ENCODE peak calls at places on chromosome 18, in four cellular contexts. P is ovary, S is testis, D is sigmoid colon. T is an unnamed sample.
A peak's percentile ranks its signal among the peaks of the same experiment; 100 is the strongest.

GRCh38 chr18:56770097-56770496 is 118.9 kb downstream of the WDR7 start:
- DNase-seq in S (no peak), D (no peak), P (no peak), T (no peak)

GRCh38 chr18:809985-810642 is 1.9 kb downstream of the YES1 start:
- DNase-seq in D (no peak), P (no peak), S (no peak), T (no peak)

GRCh38 chr18:50203801-50204604 is 9.1 kb upstream of the MYO5B start:
- DNase-seq in D (no peak), S (peak; percentile 67), P (no peak), T (no peak)

GRCh38 chr18:24270937-24271380 is 126.7 kb downstream of the OSBPL1A start:
- DNase-seq in P (no peak), D (no peak), S (no peak), T (no peak)

GRCh38 chr18:36758001-36758400 is 70.8 kb downstream of the TPGS2 start:
- DNase-seq in P (no peak), S (no peak), D (no peak), T (no peak)

GRCh38 chr18:39841133-39842041 is 2113.6 kb upstream of the PIK3C3 start:
- DNase-seq in S (peak; percentile 86), D (peak; percentile 78), P (peak; percentile 45), T (no peak)

GRCh38 chr18:24602156-24602555 is 141.7 kb downstream of the HRH4 start:
- DNase-seq in S (no peak), D (no peak), P (no peak), T (no peak)

GRCh38 chr18:22838639-22839487 is 94.3 kb upstream of the RBBP8 start:
- DNase-seq in D (no peak), S (no peak), P (no peak), T (no peak)

GRCh38 chr18:10291568-10291981 is 162.9 kb upstream of the APCDD1 start:
- DNase-seq in D (peak; percentile 76), S (no peak), P (no peak), T (no peak)

GRCh38 chr18:2963048-2963447 is 49.9 kb downstream of the LPIN2 start:
- DNase-seq in P (no peak), D (no peak), S (no peak), T (no peak)

GRCh38 chr18:22183647-22184161 is 14.3 kb downstream of the GATA6 start:
- DNase-seq in P (no peak), D (no peak), S (no peak), T (no peak)

GRCh38 chr18:67924656-67925055 is 408.1 kb upstream of the DSEL start:
- DNase-seq in S (no peak), P (no peak), D (no peak), T (no peak)

GRCh38 chr18:10213526-10213925 is 240.9 kb upstream of the APCDD1 start:
- DNase-seq in P (no peak), D (no peak), S (no peak), T (no peak)

GRCh38 chr18:49959176-49959575 is 145.8 kb upstream of the ACAA2 start:
- DNase-seq in S (no peak), P (no peak), D (no peak), T (no peak)

GRCh38 chr18:10041180-10041579 is 127.4 kb downstream of the VAPA start:
- DNase-seq in P (no peak), S (peak; percentile 82), D (peak; percentile 95), T (no peak)

GRCh38 chr18:32542221-32542798 is 71.6 kb upstream of the GAREM1 start:
- DNase-seq in S (no peak), P (no peak), D (no peak), T (no peak)

GRCh38 chr18:5895886-5896740 is 791 bp upstream of the TMEM200C start:
- DNase-seq in D (peak; percentile 74), P (peak; percentile 48), S (peak; percentile 51), T (no peak)

GRCh38 chr18:79410731-79411613 is 15.2 kb downstream of the NFATC1 start:
- DNase-seq in D (no peak), P (no peak), S (no peak), T (no peak)

GRCh38 chr18:49899647-49900330 is 86.5 kb upstream of the ACAA2 start:
- DNase-seq in P (no peak), D (no peak), S (no peak), T (no peak)

GRCh38 chr18:30683836-30684235 is 358.7 kb downstream of the DSC3 start:
- DNase-seq in P (no peak), D (no peak), S (no peak), T (no peak)

GRCh38 chr18:21853020-21853419 is 112.4 kb downstream of the MIB1 start:
- DNase-seq in P (no peak), D (no peak), S (no peak), T (no peak)

GRCh38 chr18:31741096-31741735 is 19.5 kb downstream of the SLC25A52 start:
- DNase-seq in P (no peak), S (peak; percentile 79), D (no peak), T (no peak)

GRCh38 chr18:51196811-51197660 is 445 bp downstream of the MEX3C start:
- DNase-seq in D (peak; percentile 82), P (peak; percentile 69), S (peak; percentile 34), T (no peak)

GRCh38 chr18:24022141-24022540 is 7.6 kb downstream of the TTC39C start:
- DNase-seq in P (no peak), D (no peak), S (no peak), T (no peak)

GRCh38 chr18:8045160-8045885 is 478.2 kb downstream of the PTPRM start:
- DNase-seq in P (no peak), D (no peak), S (no peak), T (no peak)

GRCh38 chr18:47461977-47462376 is 210.5 kb upstream of the SKOR2 start:
- DNase-seq in S (no peak), D (no peak), P (no peak), T (no peak)

GRCh38 chr18:23740105-23740830 is 51.0 kb downstream of the LAMA3 start:
- DNase-seq in P (no peak), S (no peak), D (no peak), T (no peak)

GRCh38 chr18:79567481-79568147 is 112.0 kb upstream of the CTDP1 start:
- DNase-seq in D (peak; percentile 68), P (no peak), S (no peak), T (no peak)

GRCh38 chr18:57352761-57353136 is 392 bp downstream of the ST8SIA3 start:
- DNase-seq in S (no peak), D (no peak), P (no peak), T (no peak)

GRCh38 chr18:48095726-48096125 is 165.3 kb upstream of the SMAD2 start:
- DNase-seq in D (no peak), P (no peak), S (no peak), T (no peak)

DNA sequence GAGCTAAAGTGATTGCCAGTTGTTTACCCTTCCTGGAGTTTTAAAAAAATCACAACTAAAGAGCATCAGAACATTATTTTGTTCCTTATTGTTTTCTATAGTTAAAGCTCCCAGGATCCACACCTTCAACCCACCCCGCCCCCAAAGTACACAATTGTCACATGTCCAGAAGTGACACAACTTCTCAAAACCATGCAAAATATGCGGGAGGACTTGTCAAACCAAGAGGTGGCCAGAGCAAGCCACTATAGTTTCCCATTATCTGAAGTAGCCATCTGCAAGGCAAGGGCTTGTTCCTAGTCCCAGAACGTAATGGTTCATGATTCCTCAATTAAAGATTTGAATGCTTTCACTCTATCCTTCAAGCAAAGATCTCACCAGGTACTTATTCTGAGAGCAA is 9.9 kb upstream of the INO80C start:
- DNase-seq in D (no peak), S (no peak), P (no peak), T (no peak)
- H3K4me3 ChIP-seq in D (no peak overlapping the region), S (no peak overlapping the region), P (no peak overlapping the region), T (no peak overlapping the region)

DNA sequence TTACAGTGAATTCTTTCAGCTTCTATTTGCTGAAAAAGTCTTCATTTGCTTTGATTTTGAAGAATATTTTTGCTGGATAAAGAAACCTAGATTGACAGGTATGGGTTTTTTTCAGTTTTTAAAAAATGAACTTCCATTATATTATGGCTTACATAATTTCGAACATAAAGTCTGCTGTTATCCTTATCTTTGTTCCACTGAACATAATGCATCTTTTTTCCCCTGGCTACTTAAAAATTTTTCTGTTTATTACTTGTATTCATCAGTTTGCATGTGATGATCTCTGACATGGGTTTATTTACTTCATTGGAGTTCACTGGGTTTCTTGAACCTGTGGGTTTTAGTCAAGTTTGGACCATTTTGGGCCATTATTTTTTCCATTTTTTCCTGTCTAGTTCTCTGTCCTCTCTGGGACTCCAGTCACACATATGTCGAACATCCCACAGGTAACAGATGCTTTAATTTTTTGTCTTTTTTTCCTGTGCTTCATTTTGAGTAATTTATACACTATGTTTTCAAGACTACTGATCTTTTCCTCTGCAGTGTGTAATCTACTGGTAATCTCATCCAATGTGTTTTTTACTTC is 33.1 kb downstream of the SEC11C start:
- DNase-seq in D (no peak), P (no peak), S (no peak), T (no peak)
- H3K9me3 ChIP-seq in D (no peaks in the 10 kb centered on the region), P (no peaks in the 10 kb centered on the region), S (no peaks in the 10 kb centered on the region), T (peaks cover 22% of the 10 kb centered on the region)

GRCh38 chr18:74597662-74598349 is at the start of gene ZNF407:
- DNase-seq in D (peak; percentile 93), P (peak; percentile 88), S (peak; percentile 91), T (peak; percentile 56)
- TF ChIP-seq POLR2A in D (no peak), P (peak; percentile 43), S (no peak), T (no peak)

DNA sequence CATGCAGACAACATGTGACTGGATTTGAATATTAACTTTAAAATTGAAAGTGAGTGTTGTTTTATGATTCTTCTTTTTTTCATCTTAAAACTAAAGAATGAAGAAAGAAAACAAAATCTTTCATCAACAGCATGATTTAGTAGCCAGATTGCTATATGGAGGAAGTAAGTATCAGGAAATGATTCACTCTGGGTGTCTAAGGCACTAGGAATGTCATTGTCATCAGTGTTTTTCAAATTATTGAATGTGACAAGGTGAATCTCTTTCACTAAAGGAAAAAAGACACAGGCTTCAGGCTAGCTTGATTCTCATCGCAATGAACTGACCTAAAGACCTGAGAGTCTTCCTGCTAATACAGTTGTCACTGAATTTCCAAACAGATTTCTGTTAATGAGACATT is 430.1 kb downstream of the FBXO15 start:
- DNase-seq in S (no peak), D (no peak), P (no peak), T (no peak)
- H3K4me3 ChIP-seq in S (no peak overlapping the region), D (no peak overlapping the region), P (no peak overlapping the region), T (no peak overlapping the region)

GRCh38 chr18:6920099-6920955 is 190.8 kb downstream of the ARHGAP28 start:
- DNase-seq in P (peak; percentile 48), S (peak; percentile 82), D (no peak), T (no peak)
- H3K9me3 ChIP-seq in P (no peaks in the 10 kb centered on the region), S (no peaks in the 10 kb centered on the region), D (no peaks in the 10 kb centered on the region), T (no peaks in the 10 kb centered on the region)

GRCh38 chr18:12313530-12314245 is 5.6 kb downstream of the TUBB6 start:
- DNase-seq in P (no peak), D (peak; percentile 62), S (no peak), T (no peak)
- TF ChIP-seq POLR2A in P (no peak), D (no peak), S (no peak), T (no peak)